ENCODE peak calls at places on chromosome 9, in five cellular contexts. One of them, this sample, is unnamed. For H3K9me3, the result is how much of the 10 kb centered on the place peaks cover.

GRCh38 chr9:80401243-80401642 is 829.5 kb downstream of the TLE4 start:
- DNase-seq in fibroblast of lung: no peak
- DNase-seq in aorta: no peak
- DNase-seq in A549: no peak
- DNase-seq in CD8-positive, alpha-beta T cell: no peak
- DNase-seq in this sample: no peak

GRCh38 chr9:20551236-20551635 is 71.1 kb downstream of the MLLT3 start:
- DNase-seq in fibroblast of lung: no peak
- DNase-seq in aorta: no peak
- DNase-seq in A549: no peak
- DNase-seq in CD8-positive, alpha-beta T cell: no peak
- DNase-seq in this sample: no peak

GRCh38 chr9:10265102-10265708 is 347.6 kb downstream of the PTPRD start:
- DNase-seq in fibroblast of lung: peak
- DNase-seq in aorta: no peak
- DNase-seq in A549: no peak
- DNase-seq in CD8-positive, alpha-beta T cell: no peak
- DNase-seq in this sample: no peak

GRCh38 chr9:94829380-94830070 is 103.0 kb downstream of the AOPEP start:
- DNase-seq in fibroblast of lung: peak
- DNase-seq in aorta: no peak
- DNase-seq in A549: no peak
- DNase-seq in CD8-positive, alpha-beta T cell: no peak
- DNase-seq in this sample: no peak

GRCh38 chr9:113857875-113858274 is 18.2 kb upstream of the ZNF618 start:
- DNase-seq in fibroblast of lung: no peak
- DNase-seq in aorta: peak
- DNase-seq in A549: no peak
- DNase-seq in CD8-positive, alpha-beta T cell: no peak
- DNase-seq in this sample: no peak

GRCh38 chr9:114051281-114051680 is 26.8 kb downstream of the AMBP start:
- DNase-seq in fibroblast of lung: no peak
- DNase-seq in aorta: no peak
- DNase-seq in A549: no peak
- DNase-seq in CD8-positive, alpha-beta T cell: no peak
- DNase-seq in this sample: no peak

GRCh38 chr9:128254855-128255759 is 20.7 kb downstream of the GOLGA2 start:
- DNase-seq in fibroblast of lung: peak
- DNase-seq in aorta: peak
- DNase-seq in A549: peak
- DNase-seq in CD8-positive, alpha-beta T cell: peak
- DNase-seq in this sample: no peak

GRCh38 chr9:92147030-92147853 is 32.0 kb upstream of the SPTLC1 start:
- DNase-seq in fibroblast of lung: peak
- DNase-seq in aorta: peak
- DNase-seq in A549: peak
- DNase-seq in CD8-positive, alpha-beta T cell: no peak
- DNase-seq in this sample: peak

GRCh38 chr9:113617550-113617949 is 154.0 kb downstream of the RGS3 start:
- DNase-seq in fibroblast of lung: no peak
- DNase-seq in aorta: no peak
- DNase-seq in A549: no peak
- DNase-seq in CD8-positive, alpha-beta T cell: no peak
- DNase-seq in this sample: no peak

GRCh38 chr9:79154806-79155205 is 417.0 kb upstream of the TLE4 start:
- DNase-seq in fibroblast of lung: peak
- DNase-seq in aorta: no peak
- DNase-seq in A549: no peak
- DNase-seq in CD8-positive, alpha-beta T cell: no peak
- DNase-seq in this sample: no peak

GRCh38 chr9:90420714-90421513 is 221.7 kb downstream of the DIRAS2 start:
- DNase-seq in fibroblast of lung: peak
- DNase-seq in aorta: no peak
- DNase-seq in A549: no peak
- DNase-seq in CD8-positive, alpha-beta T cell: no peak
- DNase-seq in this sample: no peak

GRCh38 chr9:98316445-98317133 is 61.1 kb upstream of the TBC1D2 start:
- DNase-seq in fibroblast of lung: no peak
- DNase-seq in aorta: no peak
- DNase-seq in A549: no peak
- DNase-seq in CD8-positive, alpha-beta T cell: no peak
- DNase-seq in this sample: no peak

GRCh38 chr9:114856210-114856941 is 50.5 kb upstream of the TNFSF15 start:
- DNase-seq in fibroblast of lung: peak
- DNase-seq in aorta: no peak
- DNase-seq in A549: no peak
- DNase-seq in CD8-positive, alpha-beta T cell: no peak
- DNase-seq in this sample: no peak

GRCh38 chr9:78238061-78239038 is 2.5 kb downstream of the CEP78 start:
- DNase-seq in fibroblast of lung: no peak
- DNase-seq in aorta: no peak
- DNase-seq in A549: no peak
- DNase-seq in CD8-positive, alpha-beta T cell: no peak
- DNase-seq in this sample: no peak

GRCh38 chr9:1978941-1979340 is 36.2 kb upstream of the SMARCA2 start:
- DNase-seq in fibroblast of lung: peak
- DNase-seq in aorta: no peak
- DNase-seq in A549: no peak
- DNase-seq in CD8-positive, alpha-beta T cell: no peak
- DNase-seq in this sample: no peak

GRCh38 chr9:76200315-76200714 is 193.9 kb downstream of the RFK start:
- DNase-seq in fibroblast of lung: peak
- DNase-seq in aorta: no peak
- DNase-seq in A549: no peak
- DNase-seq in CD8-positive, alpha-beta T cell: no peak
- DNase-seq in this sample: no peak

DNA sequence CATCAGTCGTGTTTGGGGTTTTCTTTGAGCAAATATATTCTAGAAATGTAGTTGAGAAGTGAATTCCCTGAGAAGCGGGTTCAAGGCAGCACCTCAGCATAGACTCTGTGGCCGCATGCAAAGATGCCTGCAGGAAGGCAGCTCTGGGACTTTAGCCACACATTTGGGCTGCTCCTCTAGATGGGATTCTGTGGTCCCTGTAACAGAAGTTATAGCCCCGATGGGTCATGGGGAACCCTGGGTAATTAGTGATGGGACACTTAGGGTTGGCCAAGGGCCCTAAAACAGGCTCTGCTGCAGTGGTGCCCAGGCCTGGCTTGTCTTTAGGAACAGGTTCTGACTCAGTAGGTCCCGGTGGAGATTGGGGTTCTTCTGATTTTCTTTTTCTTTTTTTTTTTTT is 36.8 kb downstream of the PHF2 start:
- DNase-seq in fibroblast of lung: no peak
- DNase-seq in aorta: no peak
- DNase-seq in A549: no peak
- DNase-seq in CD8-positive, alpha-beta T cell: no peak
- DNase-seq in this sample: no peak
- H3K27ac ChIP-seq in fibroblast of lung: no peak
- H3K27ac ChIP-seq in aorta: no peak
- H3K27ac ChIP-seq in A549: no peak
- H3K27ac ChIP-seq in CD8-positive, alpha-beta T cell: no peak
- H3K27ac ChIP-seq in this sample: no peak

DNA sequence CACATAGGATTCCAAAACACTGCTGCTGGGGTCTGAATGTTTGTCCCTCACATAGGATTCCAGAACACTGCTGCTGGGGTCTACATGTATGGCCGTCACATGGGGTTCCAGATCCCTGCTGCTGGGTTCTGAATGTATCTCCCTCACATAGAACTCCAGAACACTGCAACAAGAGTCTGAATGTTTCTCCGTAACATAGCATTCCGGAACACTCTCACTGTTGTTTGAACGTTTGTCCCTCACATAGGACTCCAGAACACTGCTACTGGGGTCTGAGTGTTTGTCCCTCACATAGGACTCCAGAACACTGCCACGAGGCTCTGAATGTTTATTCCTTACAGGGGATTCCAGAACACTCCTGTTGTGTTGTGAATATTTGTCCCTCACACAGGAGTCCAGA is 216.8 kb downstream of the FOXD4L6 start:
- DNase-seq in fibroblast of lung: no peak
- DNase-seq in aorta: no peak
- DNase-seq in A549: no peak
- DNase-seq in CD8-positive, alpha-beta T cell: no peak
- DNase-seq in this sample: no peak
- H3K9me3 ChIP-seq in fibroblast of lung: under half
- H3K9me3 ChIP-seq in aorta: half or more
- H3K9me3 ChIP-seq in A549: half or more
- H3K9me3 ChIP-seq in CD8-positive, alpha-beta T cell: half or more
- H3K9me3 ChIP-seq in this sample: under half

DNA sequence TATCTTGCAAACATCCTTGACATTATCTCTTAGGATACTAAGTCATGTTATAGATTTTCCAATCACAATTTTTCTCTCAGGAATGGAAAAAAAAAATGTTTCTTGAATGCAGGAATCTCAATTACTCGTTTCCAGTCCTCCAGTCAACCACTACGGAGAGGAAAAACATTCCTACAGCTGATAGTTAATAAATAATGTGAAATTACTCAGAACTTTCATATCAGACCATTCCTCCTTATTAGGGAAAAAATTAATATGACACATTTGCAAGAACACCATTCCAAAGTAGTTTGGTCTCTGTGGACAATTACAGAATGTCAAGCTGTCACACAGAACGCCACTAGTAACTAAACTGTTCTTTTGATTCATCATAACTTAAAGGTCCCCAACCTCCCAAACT is 31.5 kb downstream of the MED27 start:
- DNase-seq in fibroblast of lung: no peak
- DNase-seq in aorta: no peak
- DNase-seq in A549: no peak
- DNase-seq in CD8-positive, alpha-beta T cell: no peak
- DNase-seq in this sample: no peak
- H3K27ac ChIP-seq in fibroblast of lung: no peak
- H3K27ac ChIP-seq in aorta: no peak
- H3K27ac ChIP-seq in A549: no peak
- H3K27ac ChIP-seq in CD8-positive, alpha-beta T cell: no peak
- H3K27ac ChIP-seq in this sample: no peak

GRCh38 chr9:89366711-89367110 is 48.4 kb downstream of the SECISBP2 start:
- DNase-seq in fibroblast of lung: no peak
- DNase-seq in aorta: peak
- DNase-seq in A549: no peak
- DNase-seq in CD8-positive, alpha-beta T cell: no peak
- DNase-seq in this sample: no peak
- H3K9me3 ChIP-seq in fibroblast of lung: under half
- H3K9me3 ChIP-seq in aorta: under half
- H3K9me3 ChIP-seq in A549: under half
- H3K9me3 ChIP-seq in CD8-positive, alpha-beta T cell: under half
- H3K9me3 ChIP-seq in this sample: under half

DNA sequence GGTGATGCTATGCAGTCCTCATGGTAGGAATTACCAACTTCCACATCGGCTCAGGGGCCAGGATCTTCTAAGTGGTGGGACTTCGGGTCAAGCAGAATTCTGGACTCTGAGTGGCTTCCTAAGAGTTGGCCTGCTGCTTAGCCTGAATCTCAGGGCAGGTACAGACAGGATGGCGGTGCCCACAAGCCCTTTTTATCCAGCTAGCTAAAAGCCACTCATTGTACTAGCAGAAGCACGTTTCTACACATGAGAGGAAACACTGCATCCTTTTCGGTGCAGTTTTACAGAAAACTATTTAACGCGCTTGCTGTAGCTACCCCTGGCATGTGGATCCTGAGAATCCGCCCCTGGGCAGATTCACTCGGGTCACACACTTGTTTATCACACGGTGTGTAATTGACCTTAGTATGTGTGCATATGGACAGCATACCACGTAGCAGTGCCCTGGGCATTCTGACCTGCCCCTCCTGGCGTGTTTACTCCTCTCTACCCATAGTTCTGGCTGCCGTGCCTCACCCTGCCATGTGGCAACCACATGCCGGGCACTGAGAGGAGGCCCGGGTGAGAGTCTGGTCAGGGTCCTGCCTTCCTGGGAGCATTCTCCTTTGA is 65.8 kb downstream of the DAB2IP start:
- DNase-seq in fibroblast of lung: no peak
- DNase-seq in aorta: no peak
- DNase-seq in A549: no peak
- DNase-seq in CD8-positive, alpha-beta T cell: no peak
- DNase-seq in this sample: no peak
- H3K27ac ChIP-seq in fibroblast of lung: no peak
- H3K27ac ChIP-seq in aorta: no peak
- H3K27ac ChIP-seq in A549: no peak
- H3K27ac ChIP-seq in CD8-positive, alpha-beta T cell: no peak
- H3K27ac ChIP-seq in this sample: peak

GRCh38 chr9:136864996-136865767 is 926 bp downstream of the EDF1 start:
- DNase-seq in fibroblast of lung: no peak
- DNase-seq in aorta: peak
- DNase-seq in A549: no peak
- DNase-seq in CD8-positive, alpha-beta T cell: no peak
- DNase-seq in this sample: peak

GRCh38 chr9:136867480-136867879 is 1.4 kb upstream of the EDF1 start:
- DNase-seq in fibroblast of lung: no peak
- DNase-seq in aorta: no peak
- DNase-seq in A549: no peak
- DNase-seq in CD8-positive, alpha-beta T cell: no peak
- DNase-seq in this sample: no peak

GRCh38 chr9:136867917-136868316 is 1.8 kb upstream of the EDF1 start:
- DNase-seq in fibroblast of lung: no peak
- DNase-seq in aorta: no peak
- DNase-seq in A549: no peak
- DNase-seq in CD8-positive, alpha-beta T cell: no peak
- DNase-seq in this sample: no peak

GRCh38 chr9:136865768-136866103 is 372 bp downstream of the EDF1 start:
- DNase-seq in fibroblast of lung: no peak
- DNase-seq in aorta: no peak
- DNase-seq in A549: no peak
- DNase-seq in CD8-positive, alpha-beta T cell: no peak
- DNase-seq in this sample: peak

GRCh38 chr9:136868644-136869043 is 2.5 kb upstream of the EDF1 start:
- DNase-seq in fibroblast of lung: no peak
- DNase-seq in aorta: no peak
- DNase-seq in A549: no peak
- DNase-seq in CD8-positive, alpha-beta T cell: no peak
- DNase-seq in this sample: no peak
- H3K9me3 ChIP-seq in fibroblast of lung: under half
- H3K9me3 ChIP-seq in aorta: under half
- H3K9me3 ChIP-seq in A549: under half
- H3K9me3 ChIP-seq in CD8-positive, alpha-beta T cell: under half
- H3K9me3 ChIP-seq in this sample: under half

DNA sequence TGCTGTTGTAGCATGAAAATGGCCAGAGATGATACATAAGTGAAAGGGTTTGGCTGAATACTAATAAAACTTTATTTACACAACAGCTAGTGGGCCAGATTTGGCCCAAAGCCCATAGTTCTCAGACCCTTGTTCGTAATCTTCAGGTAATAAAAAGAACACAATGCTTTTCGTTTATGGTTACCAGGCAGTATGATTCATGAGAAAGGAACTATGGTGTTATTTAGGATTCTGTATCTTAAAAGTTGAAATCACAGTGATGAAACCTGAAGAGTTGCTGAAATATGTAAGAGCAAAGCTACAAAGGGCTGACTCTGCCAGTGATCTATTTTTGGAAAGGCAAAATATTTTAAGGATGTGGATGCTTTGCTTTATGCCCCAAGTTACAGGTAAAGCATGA is 192.7 kb downstream of the SMC2 start:
- DNase-seq in fibroblast of lung: no peak
- DNase-seq in aorta: no peak
- DNase-seq in A549: no peak
- DNase-seq in CD8-positive, alpha-beta T cell: no peak
- DNase-seq in this sample: no peak
- H3K27ac ChIP-seq in fibroblast of lung: no peak
- H3K27ac ChIP-seq in aorta: no peak
- H3K27ac ChIP-seq in A549: no peak
- H3K27ac ChIP-seq in CD8-positive, alpha-beta T cell: no peak
- H3K27ac ChIP-seq in this sample: peak